ENCODE peak calls at places on chromosomes 1 and 21, in six cellular contexts. One of them, this sample, is unnamed.

GRCh38 chr1:79777481-79778219 is 771.1 kb upstream of the ADGRL4 start:
- DNase-seq in dorsolateral prefrontal cortex: no peak
- DNase-seq in psoas muscle: no peak
- DNase-seq in glutamatergic neuron: no peak
- DNase-seq in AG09309: no peak
- DNase-seq in K562: no peak
- DNase-seq in this sample: peak; percentile 20

GRCh38 chr1:76640092-76640491 is 227.2 kb upstream of the ST6GALNAC5 start:
- DNase-seq in dorsolateral prefrontal cortex: no peak
- DNase-seq in psoas muscle: no peak
- DNase-seq in glutamatergic neuron: no peak
- DNase-seq in AG09309: no peak
- DNase-seq in K562: no peak
- DNase-seq in this sample: no peak

GRCh38 chr1:113980120-113980519 is 846 bp downstream of the OLFML3 start:
- DNase-seq in dorsolateral prefrontal cortex: no peak
- DNase-seq in psoas muscle: peak; percentile 73
- DNase-seq in glutamatergic neuron: peak; percentile 21
- DNase-seq in AG09309: no peak
- DNase-seq in K562: no peak
- DNase-seq in this sample: no peak

GRCh38 chr21:35138665-35139381 is 89.7 kb upstream of the RUNX1 start:
- DNase-seq in dorsolateral prefrontal cortex: no peak
- DNase-seq in psoas muscle: no peak
- DNase-seq in glutamatergic neuron: no peak
- DNase-seq in AG09309: no peak
- DNase-seq in K562: peak; percentile 78
- DNase-seq in this sample: peak; percentile 44

GRCh38 chr21:42558846-42559245 is 45.2 kb downstream of the SLC37A1 start:
- DNase-seq in dorsolateral prefrontal cortex: peak; percentile 35
- DNase-seq in psoas muscle: no peak
- DNase-seq in glutamatergic neuron: peak; percentile 15
- DNase-seq in AG09309: no peak
- DNase-seq in K562: no peak
- DNase-seq in this sample: no peak

GRCh38 chr1:40389871-40390560 is 16.5 kb downstream of the SMAP2 start:
- DNase-seq in dorsolateral prefrontal cortex: no peak
- DNase-seq in psoas muscle: no peak
- DNase-seq in glutamatergic neuron: no peak
- DNase-seq in AG09309: peak; percentile 89
- DNase-seq in K562: no peak
- DNase-seq in this sample: no peak

GRCh38 chr1:10508511-10508951 is 33.8 kb downstream of the PEX14 start:
- DNase-seq in dorsolateral prefrontal cortex: no peak
- DNase-seq in psoas muscle: no peak
- DNase-seq in glutamatergic neuron: no peak
- DNase-seq in AG09309: no peak
- DNase-seq in K562: no peak
- DNase-seq in this sample: no peak

GRCh38 chr1:181986907-181987305 is 74.6 kb downstream of the ZNF648 start:
- DNase-seq in dorsolateral prefrontal cortex: no peak
- DNase-seq in psoas muscle: no peak
- DNase-seq in glutamatergic neuron: no peak
- DNase-seq in AG09309: no peak
- DNase-seq in K562: no peak
- DNase-seq in this sample: no peak

GRCh38 chr1:198776602-198777029 is 137.8 kb downstream of the PTPRC start:
- DNase-seq in dorsolateral prefrontal cortex: no peak
- DNase-seq in psoas muscle: peak; percentile 14
- DNase-seq in glutamatergic neuron: no peak
- DNase-seq in AG09309: peak; percentile 98
- DNase-seq in K562: no peak
- DNase-seq in this sample: peak; percentile 3

GRCh38 chr1:226650236-226650841 is 88.7 kb downstream of the ITPKB start:
- DNase-seq in dorsolateral prefrontal cortex: no peak
- DNase-seq in psoas muscle: peak; percentile 9
- DNase-seq in glutamatergic neuron: no peak
- DNase-seq in AG09309: no peak
- DNase-seq in K562: peak; percentile 47
- DNase-seq in this sample: no peak

GRCh38 chr1:27119270-27119618 is 35.7 kb downstream of the SLC9A1 start:
- DNase-seq in dorsolateral prefrontal cortex: no peak
- DNase-seq in psoas muscle: no peak
- DNase-seq in glutamatergic neuron: no peak
- DNase-seq in AG09309: peak; percentile 46
- DNase-seq in K562: no peak
- DNase-seq in this sample: no peak

GRCh38 chr1:54971317-54971791 is 9.1 kb upstream of the TMEM61 start:
- DNase-seq in dorsolateral prefrontal cortex: no peak
- DNase-seq in psoas muscle: no peak
- DNase-seq in glutamatergic neuron: no peak
- DNase-seq in AG09309: no peak
- DNase-seq in K562: no peak
- DNase-seq in this sample: peak; percentile 42

GRCh38 chr1:93740141-93740540 is 58.5 kb upstream of the BCAR3 start:
- DNase-seq in dorsolateral prefrontal cortex: no peak
- DNase-seq in psoas muscle: no peak
- DNase-seq in glutamatergic neuron: no peak
- DNase-seq in AG09309: no peak
- DNase-seq in K562: no peak
- DNase-seq in this sample: no peak

GRCh38 chr1:8985915-8986813 is 40.1 kb downstream of the SLC2A7 start:
- DNase-seq in dorsolateral prefrontal cortex: peak; percentile 88
- DNase-seq in psoas muscle: peak; percentile 83
- DNase-seq in glutamatergic neuron: no peak
- DNase-seq in AG09309: peak; percentile 92
- DNase-seq in K562: no peak
- DNase-seq in this sample: no peak

GRCh38 chr1:1165900-1166421 is 7.7 kb upstream of the TTLL10 start:
- DNase-seq in dorsolateral prefrontal cortex: no peak
- DNase-seq in psoas muscle: peak; percentile 12
- DNase-seq in glutamatergic neuron: peak; percentile 52
- DNase-seq in AG09309: no peak
- DNase-seq in K562: no peak
- DNase-seq in this sample: no peak

GRCh38 chr1:240854367-240854766 is 242.4 kb upstream of the GREM2 start:
- DNase-seq in dorsolateral prefrontal cortex: no peak
- DNase-seq in psoas muscle: no peak
- DNase-seq in glutamatergic neuron: no peak
- DNase-seq in AG09309: peak; percentile 63
- DNase-seq in K562: no peak
- DNase-seq in this sample: no peak

GRCh38 chr1:205319081-205320018 is 2.2 kb downstream of the NUAK2 start:
- DNase-seq in dorsolateral prefrontal cortex: no peak
- DNase-seq in psoas muscle: peak; percentile 58
- DNase-seq in glutamatergic neuron: no peak
- DNase-seq in AG09309: peak; percentile 46
- DNase-seq in K562: no peak
- DNase-seq in this sample: no peak

GRCh38 chr1:160404094-160404493 is 3.7 kb downstream of the VANGL2 start:
- DNase-seq in dorsolateral prefrontal cortex: no peak
- DNase-seq in psoas muscle: no peak
- DNase-seq in glutamatergic neuron: no peak
- DNase-seq in AG09309: no peak
- DNase-seq in K562: no peak
- DNase-seq in this sample: no peak

DNA sequence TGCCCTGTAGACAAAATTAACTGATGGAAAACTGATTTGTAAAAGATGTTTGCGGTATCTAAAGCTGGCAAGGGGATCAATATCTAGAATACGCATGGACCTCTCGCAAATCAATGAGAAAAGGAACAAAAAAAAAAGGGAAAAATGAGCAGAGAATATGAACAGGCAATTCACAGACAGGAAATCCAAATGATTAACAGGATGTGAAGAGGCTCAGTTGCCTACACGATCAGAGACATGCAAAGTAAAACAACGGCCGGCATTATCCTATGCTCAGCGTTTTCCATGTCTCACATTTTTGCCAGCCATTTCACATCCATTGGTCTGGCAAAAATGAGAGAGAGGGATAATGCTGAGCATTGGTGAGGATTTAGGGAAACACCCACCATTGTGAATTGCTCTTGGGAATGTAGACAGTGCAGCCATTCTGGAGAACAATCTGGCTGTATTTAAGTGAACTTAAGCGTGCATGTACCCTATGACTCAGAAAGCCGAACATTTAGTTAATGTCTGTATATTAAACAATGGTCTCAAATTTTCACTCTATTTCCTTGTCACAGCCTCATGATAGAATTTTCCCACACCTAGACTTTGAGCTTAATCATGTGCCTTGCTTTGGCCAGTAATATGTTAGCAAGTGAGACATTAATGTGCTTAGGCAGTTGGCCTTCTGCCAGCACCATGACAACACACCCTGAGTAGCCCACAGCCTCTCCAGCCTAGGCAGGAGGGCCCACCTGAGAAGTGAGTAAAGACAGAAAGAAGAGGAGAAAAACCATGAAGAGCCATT is 61.0 kb upstream of the NBPF3 start:
- DNase-seq in dorsolateral prefrontal cortex: no peak
- DNase-seq in psoas muscle: no peak
- DNase-seq in glutamatergic neuron: no peak
- DNase-seq in AG09309: no peak
- DNase-seq in K562: peak; percentile 64
- DNase-seq in this sample: no peak
- TF ChIP-seq CTCF in dorsolateral prefrontal cortex: no peak
- TF ChIP-seq CTCF in psoas muscle: no peak
- TF ChIP-seq CTCF in glutamatergic neuron: no peak
- TF ChIP-seq CTCF in AG09309: no peak
- TF ChIP-seq CTCF in K562: no peak
- TF ChIP-seq CTCF in this sample: no peak

DNA sequence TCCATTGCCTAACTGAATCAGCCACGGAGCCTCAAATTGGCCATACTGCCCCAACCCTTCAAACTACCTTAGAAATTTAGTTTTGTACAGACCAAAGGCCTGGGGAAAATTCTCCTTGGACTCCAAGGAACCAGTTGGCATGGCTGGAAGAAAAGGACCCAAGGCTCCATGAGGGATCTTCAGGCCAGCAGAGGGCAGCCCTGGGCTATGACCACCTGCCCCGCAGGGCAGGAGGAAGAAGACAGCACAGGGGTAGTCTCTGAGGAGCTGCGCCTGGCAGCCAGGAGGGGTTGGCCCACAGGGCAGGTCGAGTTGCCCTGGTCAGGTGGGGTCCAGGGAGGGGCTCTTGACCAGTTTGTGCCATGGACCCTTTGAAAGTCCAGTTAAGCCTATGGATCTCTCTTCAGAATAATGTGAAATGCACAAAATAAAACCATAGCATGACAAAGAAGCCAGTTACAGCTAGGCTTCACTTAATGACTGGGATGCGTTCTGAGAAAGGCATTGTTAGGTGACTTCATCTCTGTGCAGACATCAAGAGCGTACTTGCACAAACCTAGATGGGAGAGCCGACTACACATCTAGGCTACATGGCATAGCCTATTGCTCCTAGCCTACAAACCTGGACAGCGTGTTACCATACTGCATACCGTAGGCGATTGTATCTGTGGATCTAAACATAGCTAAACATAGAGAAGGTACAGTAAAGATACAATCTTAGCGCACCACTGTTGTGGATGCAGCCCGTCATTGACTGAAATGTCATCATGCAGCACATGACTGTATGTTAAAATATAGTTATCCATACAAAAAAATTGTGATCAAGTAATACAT is 26.1 kb downstream of the CACNA1S start:
- DNase-seq in dorsolateral prefrontal cortex: peak; percentile 60
- DNase-seq in psoas muscle: peak; percentile 71
- DNase-seq in glutamatergic neuron: peak; percentile 45
- DNase-seq in AG09309: no peak
- DNase-seq in K562: peak; percentile 68
- DNase-seq in this sample: peak; percentile 73
- TF ChIP-seq CTCF in dorsolateral prefrontal cortex: peak; percentile 50
- TF ChIP-seq CTCF in psoas muscle: peak; percentile 73
- TF ChIP-seq CTCF in glutamatergic neuron: peak; percentile 28
- TF ChIP-seq CTCF in AG09309: peak; percentile 85
- TF ChIP-seq CTCF in K562: peak; percentile 82
- TF ChIP-seq CTCF in this sample: peak; percentile 67

GRCh38 chr1:23322770-23323169 is 21.3 kb downstream of the HNRNPR start:
- DNase-seq in dorsolateral prefrontal cortex: no peak
- DNase-seq in psoas muscle: no peak
- DNase-seq in glutamatergic neuron: no peak
- DNase-seq in AG09309: no peak
- DNase-seq in K562: no peak
- DNase-seq in this sample: no peak
- TF ChIP-seq CTCF in dorsolateral prefrontal cortex: no peak
- TF ChIP-seq CTCF in psoas muscle: no peak
- TF ChIP-seq CTCF in glutamatergic neuron: no peak
- TF ChIP-seq CTCF in AG09309: no peak
- TF ChIP-seq CTCF in K562: no peak
- TF ChIP-seq CTCF in this sample: no peak

GRCh38 chr1:33501774-33502173 is 29.3 kb downstream of the ZSCAN20 start:
- DNase-seq in dorsolateral prefrontal cortex: no peak
- DNase-seq in psoas muscle: no peak
- DNase-seq in glutamatergic neuron: no peak
- DNase-seq in AG09309: no peak
- DNase-seq in K562: peak; percentile 17
- DNase-seq in this sample: no peak
- TF ChIP-seq CTCF in dorsolateral prefrontal cortex: no peak
- TF ChIP-seq CTCF in psoas muscle: no peak
- TF ChIP-seq CTCF in glutamatergic neuron: no peak
- TF ChIP-seq CTCF in AG09309: no peak
- TF ChIP-seq CTCF in K562: no peak
- TF ChIP-seq CTCF in this sample: no peak

This sample was measured in GM10248.